ENCODE peak calls at places on chromosome X, in five cellular contexts. I is stomach, F is astrocyte of the hippocampus, G is right cardiac atrium, R is hypothalamus. S is an unnamed sample.

GRCh38 chrX:13868481-13869040 is 51.7 kb upstream of the GPM6B start:
- DNase-seq in I (no peak), F (peak), G (no peak), R (no peak), S (no peak)

GRCh38 chrX:15674514-15674898 is 9.9 kb upstream of the CLTRN start:
- DNase-seq in I (peak), F (peak), G (peak), R (peak), S (peak)

GRCh38 chrX:132958086-132958703 is at the start of gene HS6ST2:
- DNase-seq in I (no peak), F (peak), G (no peak), R (peak), S (no peak)

GRCh38 chrX:110396777-110397176 is 38.1 kb downstream of the RTL9 start:
- DNase-seq in I (no peak), F (no peak), G (no peak), R (no peak), S (no peak)

GRCh38 chrX:148938348-148938747 is 437.9 kb downstream of the AFF2 start:
- DNase-seq in I (no peak), F (no peak), G (no peak), R (no peak), S (no peak)

GRCh38 chrX:10078266-10078665 is 78.5 kb upstream of the CLCN4 start:
- DNase-seq in I (no peak), F (no peak), G (no peak), R (no peak), S (no peak)

GRCh38 chrX:44698328-44698727 is 145.5 kb upstream of the DUSP21 start:
- DNase-seq in I (peak), F (no peak), G (no peak), R (no peak), S (no peak)

GRCh38 chrX:20228245-20228644 is 38.5 kb downstream of the RPS6KA3 start:
- DNase-seq in I (no peak), F (no peak), G (no peak), R (no peak), S (no peak)

GRCh38 chrX:9557508-9557907 is 92.7 kb downstream of the TBL1X start:
- DNase-seq in I (no peak), F (no peak), G (no peak), R (no peak), S (no peak)

GRCh38 chrX:30973784-30974427 is 84.9 kb upstream of the TAB3 start:
- DNase-seq in I (no peak), F (no peak), G (no peak), R (no peak), S (no peak)

GRCh38 chrX:111634823-111635410 is 46.1 kb upstream of the ALG13 start:
- DNase-seq in I (no peak), F (no peak), G (no peak), R (no peak), S (no peak)

GRCh38 chrX:118347131-118347530 is 1.2 kb downstream of the WDR44 start:
- DNase-seq in I (no peak), F (peak), G (no peak), R (no peak), S (no peak)

GRCh38 chrX:49959602-49960001 is 37.2 kb downstream of the CLCN5 start:
- DNase-seq in I (no peak), F (no peak), G (no peak), R (no peak), S (no peak)

GRCh38 chrX:7996414-7996813 is 69.2 kb upstream of the PNPLA4 start:
- DNase-seq in I (peak), F (peak), G (no peak), R (no peak), S (no peak)

GRCh38 chrX:153512501-153512893 is 4.9 kb upstream of the ATP2B3 start:
- DNase-seq in I (no peak), F (no peak), G (no peak), R (no peak), S (no peak)

GRCh38 chrX:41923257-41923924 is at the start of gene CASK:
- DNase-seq in I (peak), F (peak), G (peak), R (peak), S (no peak)

GRCh38 chrX:37846141-37846540 is 1.2 kb downstream of the DYNLT3 start:
- DNase-seq in I (no peak), F (peak), G (no peak), R (no peak), S (no peak)

GRCh38 chrX:19382500-19383145 is 38.9 kb downstream of the PDHA1 start:
- DNase-seq in I (peak), F (peak), G (peak), R (peak), S (peak)

GRCh38 chrX:130013661-130014060 is 31.2 kb downstream of the BCORL1 start:
- DNase-seq in I (no peak), F (no peak), G (no peak), R (no peak), S (no peak)

S was measured in GF-D8.